ENCODE peak calls at places on chromosomes 3 and 15, in six cellular contexts. Z is cardiac fibroblast, T is GM19239, F is BJ, W is thyroid gland, O is cardiac muscle cell. J is an unnamed sample.

GRCh38 chr3:414063-414462 is 217.5 kb downstream of the CHL1 start:
- DNase-seq in Z (peak), T (no peak), F (no peak), W (no peak), O (peak), J (no peak)

GRCh38 chr3:194900886-194901522 is 215.3 kb downstream of the FAM43A start:
- DNase-seq in Z (no peak), T (no peak), F (no peak), W (no peak), O (no peak), J (no peak)

GRCh38 chr3:170075425-170076091 is 37.8 kb downstream of the GPR160 start:
- DNase-seq in Z (no peak), T (no peak), F (no peak), W (no peak), O (no peak), J (no peak)

GRCh38 chr3:187979543-187979942 is 174.4 kb upstream of the LPP start:
- DNase-seq in Z (no peak), T (no peak), F (no peak), W (no peak), O (no peak), J (no peak)

GRCh38 chr3:40924559-40925058 is 274.7 kb upstream of the CTNNB1 start:
- DNase-seq in Z (no peak), T (no peak), F (no peak), W (peak), O (no peak), J (no peak)

GRCh38 chr15:99953886-99954285 is 220.6 kb upstream of the LYSMD4 start:
- DNase-seq in Z (no peak), T (no peak), F (no peak), W (no peak), O (no peak), J (no peak)

GRCh38 chr15:90967206-90967605 is 12.5 kb downstream of the RCCD1 start:
- DNase-seq in Z (no peak), T (no peak), F (no peak), W (no peak), O (no peak), J (no peak)

GRCh38 chr3:71512000-71512399 is 71.5 kb downstream of the FOXP1 start:
- DNase-seq in Z (no peak), T (peak), F (no peak), W (no peak), O (no peak), J (no peak)

GRCh38 chr15:68366314-68366713 is 65.6 kb downstream of the ITGA11 start:
- DNase-seq in Z (no peak), T (no peak), F (no peak), W (peak), O (no peak), J (no peak)

GRCh38 chr15:67120839-67121540 is 55.6 kb downstream of the SMAD3 start:
- DNase-seq in Z (peak), T (no peak), F (no peak), W (peak), O (peak), J (no peak)

GRCh38 chr3:122021811-122022401 is at the start of gene ILDR1:
- DNase-seq in Z (no peak), T (no peak), F (no peak), W (peak), O (no peak), J (no peak)

GRCh38 chr15:45186771-45187577 is 792 bp downstream of the SHF start:
- DNase-seq in Z (no peak), T (no peak), F (no peak), W (no peak), O (no peak), J (no peak)

GRCh38 chr15:43958894-43959330 is 132.1 kb downstream of the WDR76 start:
- DNase-seq in Z (peak), T (no peak), F (peak), W (no peak), O (peak), J (no peak)

GRCh38 chr15:68730491-68731317 is 90.0 kb downstream of the ANP32A start:
- DNase-seq in Z (peak), T (no peak), F (no peak), W (peak), O (peak), J (peak)

GRCh38 chr15:57217716-57218598 is 158.3 kb upstream of the CGNL1 start:
- DNase-seq in Z (peak), T (no peak), F (no peak), W (no peak), O (peak), J (no peak)

GRCh38 chr3:23880703-23881339 is 36.0 kb downstream of the NKIRAS1 start:
- DNase-seq in Z (no peak), T (no peak), F (no peak), W (no peak), O (no peak), J (no peak)

GRCh38 chr3:50164056-50164455 is 8.9 kb downstream of the SEMA3F start:
- DNase-seq in Z (peak), T (no peak), F (peak), W (peak), O (peak), J (peak)

GRCh38 chr3:159786489-159787181 is 202.0 kb upstream of the IL12A start:
- DNase-seq in Z (no peak), T (no peak), F (no peak), W (no peak), O (no peak), J (no peak)

GRCh38 chr15:83435202-83435601 is 11.9 kb upstream of the SH3GL3 start:
- DNase-seq in Z (no peak), T (no peak), F (no peak), W (no peak), O (peak), J (no peak)

GRCh38 chr3:18445421-18446066 is 20.4 kb upstream of the SATB1 start:
- DNase-seq in Z (no peak), T (no peak), F (no peak), W (peak), O (no peak), J (no peak)

GRCh38 chr3:87126321-87126720 is 100.8 kb upstream of the CHMP2B start:
- DNase-seq in Z (no peak), T (no peak), F (peak), W (no peak), O (no peak), J (no peak)

GRCh38 chr3:27195059-27195458 is 174.1 kb downstream of the NEK10 start:
- DNase-seq in Z (peak), T (no peak), F (no peak), W (no peak), O (no peak), J (no peak)

GRCh38 chr3:196735751-196736150 is 3.9 kb upstream of the PAK2 start:
- DNase-seq in Z (peak), T (no peak), F (no peak), W (no peak), O (peak), J (no peak)

GRCh38 chr3:49456417-49456816 is 13.7 kb upstream of the DAG1 start:
- DNase-seq in Z (peak), T (no peak), F (no peak), W (no peak), O (peak), J (no peak)

GRCh38 chr3:15467227-15468181 is 40.1 kb downstream of the EAF1 start:
- DNase-seq in Z (no peak), T (no peak), F (no peak), W (no peak), O (peak), J (no peak)

GRCh38 chr15:85616549-85616948 is 178.2 kb downstream of the KLHL25 start:
- DNase-seq in Z (peak), T (no peak), F (no peak), W (no peak), O (peak), J (no peak)

GRCh38 chr3:142337994-142338393 is 109.8 kb downstream of the XRN1 start:
- DNase-seq in Z (no peak), T (no peak), F (no peak), W (peak), O (no peak), J (no peak)

GRCh38 chr3:134527037-134527436 is 41.2 kb downstream of the CEP63 start:
- DNase-seq in Z (peak), T (no peak), F (no peak), W (no peak), O (peak), J (peak)

GRCh38 chr3:134609821-134610454 is 40.9 kb downstream of the KY start:
- DNase-seq in Z (no peak), T (no peak), F (no peak), W (no peak), O (no peak), J (no peak)

GRCh38 chr15:52480990-52481389 is 47.7 kb downstream of the MYO5A start:
- DNase-seq in Z (no peak), T (no peak), F (no peak), W (no peak), O (no peak), J (no peak)

GRCh38 chr3:53478166-53478830 is 16.1 kb upstream of the CACNA1D start:
- DNase-seq in Z (no peak), T (no peak), F (no peak), W (no peak), O (no peak), J (no peak)

GRCh38 chr3:154842546-154842945 is 237.6 kb upstream of the MME start:
- DNase-seq in Z (no peak), T (no peak), F (no peak), W (no peak), O (peak), J (no peak)

GRCh38 chr15:51227967-51228783 is 110.2 kb downstream of the CYP19A1 start:
- DNase-seq in Z (peak), T (peak), F (peak), W (no peak), O (peak), J (peak)

GRCh38 chr3:70728311-70728710 is 415.9 kb upstream of the MDFIC2 start:
- DNase-seq in Z (peak), T (no peak), F (peak), W (no peak), O (no peak), J (no peak)

GRCh38 chr15:76057332-76058000 is 2.3 kb upstream of the TMEM266 start:
- DNase-seq in Z (peak), T (peak), F (no peak), W (peak), O (peak), J (no peak)

GRCh38 chr15:91472316-91472756 is 372.3 kb downstream of the SV2B start:
- DNase-seq in Z (no peak), T (no peak), F (no peak), W (no peak), O (no peak), J (no peak)

GRCh38 chr3:170689218-170689874 is 103.5 kb upstream of the SLC7A14 start:
- DNase-seq in Z (peak), T (no peak), F (peak), W (peak), O (peak), J (peak)

GRCh38 chr3:25469609-25470008 is 41.5 kb downstream of the RARB start:
- DNase-seq in Z (no peak), T (no peak), F (no peak), W (no peak), O (no peak), J (no peak)

J was measured in H54.